ENCODE peak calls at places on chromosome 15, in ten cellular contexts. I is GM23248; A is naive thymus-derived CD4-positive, alpha-beta T cell; O is uterus; S is CD4-positive, CD25-positive, alpha-beta regulatory T cell; B is neuronal stem cell; R is right atrium auricular region; Y is left ventricle myocardium inferior; K is HCT116; W is hepatocyte. T is an unnamed sample.
A peak's percentile ranks its signal among the peaks of the same experiment; 100 is the strongest.

GRCh38 chr15:92715753-92716152 is 60.2 kb upstream of the FAM174B start:
- DNase-seq in W (peak; percentile 44), R (no peak), O (no peak), I (no peak), S (no peak), K (no peak), Y (no peak), A (no peak), B (no peak), T (no peak)

GRCh38 chr15:74438696-74439316 is 5.0 kb upstream of the SEMA7A start:
- DNase-seq in A (peak; percentile 66), Y (peak; percentile 68), W (peak; percentile 89), B (peak; percentile 62), O (peak; percentile 71), I (peak; percentile 89), S (peak; percentile 76), K (peak; percentile 74), R (peak; percentile 84), T (no peak)

GRCh38 chr15:43509002-43509922 is 8.1 kb upstream of the MAP1A start:
- DNase-seq in A (no peak), W (no peak), I (peak; percentile 74), K (no peak), B (no peak), Y (no peak), S (no peak), O (peak; percentile 67), R (peak; percentile 59), T (no peak)

GRCh38 chr15:101538177-101538576 is 48.7 kb upstream of the PCSK6 start:
- DNase-seq in A (no peak), Y (no peak), O (no peak), R (peak; percentile 30), S (no peak), B (no peak), W (no peak), K (no peak), I (no peak), T (no peak)

GRCh38 chr15:66515901-66516322 is 10.8 kb downstream of the ZWILCH start:
- DNase-seq in W (no peak), K (no peak), R (no peak), O (no peak), Y (no peak), S (no peak), I (peak; percentile 40), A (no peak), B (no peak), T (no peak)

GRCh38 chr15:101105059-101105851 is 146.6 kb downstream of the CHSY1 start:
- DNase-seq in O (no peak), B (no peak), R (no peak), S (no peak), I (peak; percentile 17), W (no peak), K (no peak), Y (no peak), A (no peak), T (no peak)

GRCh38 chr15:76994971-76995945 is at the start of gene PSTPIP1:
- DNase-seq in B (no peak), R (no peak), O (no peak), I (peak; percentile 66), K (no peak), S (peak; percentile 73), A (peak; percentile 75), Y (peak; percentile 37), W (no peak), T (peak; percentile 77)

GRCh38 chr15:64600794-64601193 is 140.4 kb downstream of the ZNF609 start:
- DNase-seq in S (no peak), A (no peak), W (no peak), O (no peak), I (no peak), R (no peak), B (no peak), K (no peak), Y (no peak), T (no peak)

GRCh38 chr15:78007965-78008886 is 69.3 kb downstream of the TBC1D2B start:
- DNase-seq in W (no peak), S (no peak), K (no peak), O (peak; percentile 85), B (no peak), I (peak; percentile 95), Y (peak; percentile 80), A (no peak), R (peak; percentile 90), T (no peak)

GRCh38 chr15:26455828-26456227 is 317.0 kb downstream of the GABRB3 start:
- DNase-seq in R (no peak), A (no peak), O (no peak), I (no peak), K (no peak), W (no peak), Y (no peak), S (no peak), B (no peak), T (no peak)
- H3K27ac ChIP-seq in R (no peak overlapping the region), A (no peak overlapping the region), O (no peak overlapping the region), I (no peak overlapping the region), K (no peak overlapping the region), W (no peak overlapping the region), Y (no peak overlapping the region), S (no peak overlapping the region), B (no peak overlapping the region), T (no peak overlapping the region)

GRCh38 chr15:40807888-40808194 is 568 bp upstream of the DNAJC17 start:
- DNase-seq in B (no peak), W (no peak), I (no peak), K (no peak), A (no peak), Y (no peak), R (no peak), O (no peak), S (no peak), T (no peak)

GRCh38 chr15:40807028-40807887 is at the start of the genes DNAJC17 and ZFYVE19:
- DNase-seq in S (peak; percentile 92), I (peak; percentile 100), A (peak; percentile 91), B (peak; percentile 95), O (peak; percentile 96), R (peak; percentile 97), K (peak; percentile 93), W (peak; percentile 99), Y (peak; percentile 97), T (peak; percentile 96)

GRCh38 chr15:40806672-40807027 is 239 bp upstream of the ZFYVE19 start:
- DNase-seq in R (no peak), O (no peak), I (no peak), W (no peak), S (no peak), B (no peak), A (no peak), Y (no peak), K (no peak), T (no peak)

GRCh38 chr15:40812721-40813425 is 5.6 kb upstream of the DNAJC17 start:
- DNase-seq in I (no peak), A (no peak), B (no peak), O (no peak), W (no peak), S (no peak), R (no peak), K (no peak), Y (no peak), T (no peak)

GRCh38 chr15:40809051-40809450 is 1.8 kb upstream of the DNAJC17 start:
- DNase-seq in K (no peak), W (no peak), I (no peak), A (no peak), S (no peak), O (no peak), B (no peak), R (no peak), Y (no peak), T (no peak)
- H3K4me3 ChIP-seq in K (no peak overlapping the region), W (no peak overlapping the region), I (no peak overlapping the region), A (no peak overlapping the region), S (no peak overlapping the region), O (no peak overlapping the region), B (no peak overlapping the region), R (no peak overlapping the region), Y (no peak overlapping the region), T (no peak overlapping the region)

GRCh38 chr15:81723758-81724157 is 322.1 kb downstream of the MEX3B start:
- DNase-seq in K (no peak), O (no peak), W (peak; percentile 50), S (no peak), B (no peak), R (no peak), A (no peak), I (no peak), Y (no peak), T (no peak)

GRCh38 chr15:81725590-81725989 is 320.2 kb downstream of the MEX3B start:
- DNase-seq in W (no peak), K (no peak), A (no peak), O (no peak), B (no peak), I (no peak), Y (no peak), R (no peak), S (no peak), T (no peak)

DNA sequence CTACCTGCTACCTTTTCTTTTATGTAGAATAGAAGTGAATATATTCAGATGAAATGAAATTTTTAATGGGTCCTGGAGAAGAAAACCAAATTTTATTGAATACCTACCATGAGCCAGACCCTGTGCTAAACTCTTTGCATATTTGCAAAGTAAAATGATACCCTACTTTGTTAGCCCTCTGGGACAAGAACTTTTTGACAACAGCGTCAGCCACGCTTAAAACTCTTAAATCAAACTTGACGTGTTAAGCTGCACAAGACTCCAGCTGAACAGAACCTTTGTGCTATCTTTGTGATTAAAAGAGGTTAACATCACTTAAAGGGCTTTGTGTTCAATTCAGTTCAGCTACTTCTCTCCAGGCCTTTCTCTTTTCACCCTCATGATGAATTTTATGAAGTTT is 316.5 kb downstream of the MEX3B start:
- DNase-seq in K (no peak), S (no peak), W (no peak), Y (no peak), R (no peak), A (no peak), B (no peak), O (no peak), I (no peak), T (no peak)
- H3K9me3 ChIP-seq in K (no peaks in the 10 kb centered on the region), S (no peaks in the 10 kb centered on the region), W (no peaks in the 10 kb centered on the region), Y (peaks cover 3% of the 10 kb centered on the region), R (no peaks in the 10 kb centered on the region), A (no peaks in the 10 kb centered on the region), B (no peaks in the 10 kb centered on the region), O (no peaks in the 10 kb centered on the region), I (no peaks in the 10 kb centered on the region), T (no peaks in the 10 kb centered on the region)

GRCh38 chr15:42461261-42461660 is 29.7 kb downstream of the ZNF106 start:
- DNase-seq in Y (no peak), R (no peak), O (no peak), A (no peak), B (no peak), S (no peak), K (no peak), I (no peak), W (no peak), T (no peak)

GRCh38 chr15:42457445-42458442 is 33.2 kb downstream of the ZNF106 start:
- DNase-seq in I (peak; percentile 93), A (no peak), O (peak; percentile 81), B (peak; percentile 80), W (peak; percentile 77), R (peak; percentile 85), K (no peak), Y (peak; percentile 70), S (no peak), T (peak; percentile 82)

GRCh38 chr15:42453826-42454225 is 37.1 kb downstream of the ZNF106 start:
- DNase-seq in B (no peak), A (no peak), O (no peak), R (no peak), W (no peak), K (no peak), Y (no peak), S (no peak), I (no peak), T (no peak)

GRCh38 chr15:42456539-42456938 is 34.4 kb downstream of the ZNF106 start:
- DNase-seq in B (no peak), Y (no peak), R (no peak), K (no peak), O (no peak), A (no peak), I (peak; percentile 26), S (no peak), W (no peak), T (no peak)

GRCh38 chr15:42456971-42457370 is 34.0 kb downstream of the ZNF106 start:
- DNase-seq in Y (no peak), S (no peak), K (no peak), O (no peak), A (no peak), W (no peak), I (peak; percentile 73), R (no peak), B (no peak), T (no peak)
- H3K27ac ChIP-seq in Y (peak overlapping the region; percentile 90), S (no peak overlapping the region), K (no peak overlapping the region), O (peak overlapping the region; percentile 91), A (no peak overlapping the region), W (peak overlapping the region; percentile 93), I (peak overlapping the region; percentile 96), R (peak overlapping the region; percentile 88), B (peak overlapping the region; percentile 48), T (peak overlapping the region; percentile 82)